ENCODE peak calls at places on chromosomes 13 and 19, in four cellular contexts. U, I, G and V are unnamed samples.

GRCh38 chr19:23436944-23437343 is 41.7 kb upstream of the ZNF91 start:
- DNase-seq in U (no peak), I (no peak), G (no peak), V (no peak)

GRCh38 chr19:17706750-17707181 is 12.5 kb upstream of the MAP1S start:
- DNase-seq in U (peak), I (no peak), G (no peak), V (no peak)

GRCh38 chr13:44267966-44268365 is 105.7 kb upstream of the SERP2 start:
- DNase-seq in U (no peak), I (peak), G (no peak), V (peak)

GRCh38 chr13:39253774-39254173 is 215.5 kb downstream of the NHLRC3 start:
- DNase-seq in U (no peak), I (no peak), G (no peak), V (no peak)

GRCh38 chr19:40811478-40812341 is 12.7 kb downstream of the EGLN2 start:
- DNase-seq in U (peak), I (no peak), G (no peak), V (no peak)

GRCh38 chr19:19155495-19156219 is 14.4 kb downstream of the MEF2B start:
- DNase-seq in U (no peak), I (no peak), G (peak), V (no peak)

GRCh38 chr13:25329706-25330105 is 28.3 kb downstream of the NUP58 start:
- DNase-seq in U (no peak), I (no peak), G (no peak), V (no peak)

GRCh38 chr19:5690955-5691204 is 785 bp downstream of the RPL36 start:
- DNase-seq in U (no peak), I (no peak), G (no peak), V (no peak)

GRCh38 chr19:3699071-3699740 is 1.1 kb downstream of the PIP5K1C start:
- DNase-seq in U (peak), I (no peak), G (peak), V (peak)

GRCh38 chr13:86933676-86934075 is 737.5 kb upstream of the SLITRK5 start:
- DNase-seq in U (no peak), I (no peak), G (no peak), V (no peak)

GRCh38 chr13:48156466-48156865 is 61.6 kb upstream of the MED4 start:
- DNase-seq in U (no peak), I (no peak), G (no peak), V (no peak)

GRCh38 chr13:103394670-103395069 is 328.5 kb upstream of the SLC10A2 start:
- DNase-seq in U (no peak), I (no peak), G (no peak), V (no peak)

GRCh38 chr13:40206241-40207109 is 460.0 kb downstream of the FOXO1 start:
- DNase-seq in U (no peak), I (no peak), G (peak), V (no peak)

GRCh38 chr13:32511482-32511881 is 27.1 kb downstream of the N4BP2L2 start:
- DNase-seq in U (no peak), I (no peak), G (no peak), V (no peak)

GRCh38 chr19:18500376-18500775 is 21.5 kb downstream of the ELL start:
- DNase-seq in U (peak), I (no peak), G (no peak), V (no peak)